ENCODE peak calls at places on chromosome 9, in five cellular contexts. R is lower leg skin, F is uterus, K is tibial nerve, A is body of pancreas. C is an unnamed sample.

GRCh38 chr9:134965421-134965820 is 47.7 kb upstream of the FCN1 start:
- DNase-seq in K (no peak), F (no peak), R (no peak), A (no peak), C (no peak)

GRCh38 chr9:20692554-20692953 is 8.5 kb downstream of the FOCAD start:
- DNase-seq in F (no peak), A (no peak), R (no peak), K (no peak), C (no peak)

GRCh38 chr9:137582286-137582860 is 3.6 kb upstream of the DPH7 start:
- DNase-seq in F (no peak), R (no peak), K (no peak), A (peak), C (peak)

GRCh38 chr9:23683021-23683431 is 143.0 kb downstream of the ELAVL2 start:
- DNase-seq in R (no peak), A (no peak), F (no peak), K (no peak), C (no peak)

GRCh38 chr9:108213516-108213915 is 642.3 kb downstream of the ACTL7B start:
- DNase-seq in F (no peak), R (no peak), K (no peak), A (no peak), C (no peak)

GRCh38 chr9:83451308-83451707 is 86.9 kb downstream of the FRMD3 start:
- DNase-seq in A (no peak), K (no peak), R (no peak), F (no peak), C (no peak)

GRCh38 chr9:136572003-136572595 is 26.3 kb upstream of the NOTCH1 start:
- DNase-seq in A (no peak), R (no peak), F (no peak), K (no peak), C (peak)

GRCh38 chr9:6557883-6558282 is 87.6 kb downstream of the GLDC start:
- DNase-seq in A (no peak), R (no peak), F (no peak), K (no peak), C (no peak)

GRCh38 chr9:91835632-91836031 is 114.4 kb downstream of the ROR2 start:
- DNase-seq in R (no peak), F (no peak), K (no peak), A (no peak), C (no peak)

GRCh38 chr9:93578844-93579243 is 2.5 kb downstream of the PHF2 start:
- DNase-seq in R (no peak), A (no peak), F (no peak), K (no peak), C (no peak)

GRCh38 chr9:135850737-135851136 is 56.6 kb downstream of the CAMSAP1 start:
- DNase-seq in A (no peak), K (no peak), R (no peak), F (no peak), C (no peak)

GRCh38 chr9:109537288-109537687 is 39.2 kb upstream of the PTPN3 start:
- DNase-seq in K (no peak), A (no peak), F (no peak), R (no peak), C (no peak)

GRCh38 chr9:87239312-87239711 is 258.4 kb upstream of the DAPK1 start:
- DNase-seq in F (no peak), A (no peak), K (no peak), R (no peak), C (no peak)

GRCh38 chr9:95742821-95743220 is 132.7 kb upstream of the ERCC6L2 start:
- DNase-seq in R (no peak), K (no peak), F (no peak), A (no peak), C (no peak)

GRCh38 chr9:21244841-21245240 is 5.0 kb upstream of the IFNA14 start:
- DNase-seq in F (no peak), R (no peak), A (no peak), K (no peak), C (no peak)

GRCh38 chr9:10876333-10876732 is 263.5 kb upstream of the PTPRD start:
- DNase-seq in R (no peak), F (no peak), K (no peak), A (no peak), C (no peak)

GRCh38 chr9:135215571-135216161 is 128.2 kb downstream of the OLFM1 start:
- DNase-seq in R (no peak), A (peak), F (no peak), K (no peak), C (peak)

GRCh38 chr9:94507531-94508258 is 47.2 kb upstream of the PCAT7 start:
- DNase-seq in K (no peak), A (no peak), F (no peak), R (no peak), C (no peak)

GRCh38 chr9:136174779-136175744 is 29.9 kb downstream of the LHX3 start:
- DNase-seq in R (no peak), K (no peak), A (no peak), F (no peak), C (no peak)

GRCh38 chr9:79799691-79800345 is 228.1 kb downstream of the TLE4 start:
- DNase-seq in K (no peak), R (no peak), F (no peak), A (no peak), C (peak)

GRCh38 chr9:70835323-70835722 is 286.1 kb downstream of the TRPM3 start:
- DNase-seq in R (no peak), F (no peak), K (no peak), A (no peak), C (no peak)

GRCh38 chr9:131627846-131628820 is 82.8 kb downstream of the PRRT1B start:
- DNase-seq in F (no peak), K (no peak), R (no peak), A (peak), C (peak)

GRCh38 chr9:129107651-129108050 is 2.9 kb downstream of the CRAT start:
- DNase-seq in K (no peak), R (no peak), A (no peak), F (no peak), C (no peak)

GRCh38 chr9:129109504-129109903 is 1.1 kb downstream of the CRAT start:
- DNase-seq in F (peak), A (no peak), K (peak), R (peak), C (no peak)

GRCh38 chr9:129109952-129110739 is 447 bp downstream of the CRAT start:
- DNase-seq in F (peak), A (no peak), K (peak), R (peak), C (peak)

GRCh38 chr9:129108083-129108804 is 2.3 kb downstream of the CRAT start:
- DNase-seq in R (no peak), F (no peak), A (no peak), K (no peak), C (no peak)

DNA sequence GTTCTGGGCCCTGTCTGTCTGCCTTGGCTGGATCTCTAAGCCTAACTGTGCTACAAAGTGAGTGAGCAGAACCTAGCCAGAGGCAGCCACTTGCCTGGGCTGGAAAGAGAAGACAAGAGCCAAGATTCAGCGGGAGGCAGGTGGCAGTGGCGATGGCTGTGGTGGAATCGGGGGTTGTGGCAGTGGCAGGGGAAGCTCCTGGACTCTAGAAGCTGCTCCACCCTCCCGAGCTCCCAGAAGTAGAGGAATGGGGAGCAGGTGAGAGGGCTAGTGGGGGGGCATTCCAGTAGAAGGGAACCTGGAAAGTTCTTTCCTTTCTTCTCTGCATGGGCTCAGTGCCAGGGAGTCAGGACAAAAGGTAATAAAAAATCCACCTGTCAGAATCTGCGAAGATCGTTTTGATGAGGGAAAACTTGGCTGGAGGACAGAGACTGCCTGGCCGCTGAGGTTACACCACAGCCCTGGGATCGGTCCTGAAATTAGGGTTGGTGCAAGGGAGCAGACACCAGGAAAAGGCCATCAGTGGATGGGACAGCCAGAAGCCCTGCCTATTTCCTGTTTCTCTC is 1.7 kb downstream of the CRAT start:
- DNase-seq in F (peak), A (peak), K (no peak), R (peak), C (peak)
- TF ChIP-seq POLR2A in F (no peak), A (no peak), K (no peak), R (no peak), C (no peak)

GRCh38 chr9:114240216-114240615 is 82.7 kb upstream of the ORM1 start:
- DNase-seq in R (no peak), A (no peak), K (no peak), F (no peak), C (no peak)

GRCh38 chr9:114246558-114246957 is 76.3 kb upstream of the ORM1 start:
- DNase-seq in A (no peak), K (no peak), R (no peak), F (no peak), C (no peak)

GRCh38 chr9:114244570-114244969 is 78.3 kb upstream of the ORM1 start:
- DNase-seq in A (no peak), K (no peak), R (no peak), F (no peak), C (no peak)

GRCh38 chr9:114240647-114241558 is 82.0 kb upstream of the ORM1 start:
- DNase-seq in R (no peak), K (no peak), A (no peak), F (no peak), C (no peak)

GRCh38 chr9:114243240-114243639 is 79.7 kb upstream of the ORM1 start:
- DNase-seq in A (no peak), K (no peak), F (no peak), R (no peak), C (no peak)
- TF ChIP-seq CTCF in A (no peak), K (no peak), F (no peak), R (no peak), C (no peak)

DNA sequence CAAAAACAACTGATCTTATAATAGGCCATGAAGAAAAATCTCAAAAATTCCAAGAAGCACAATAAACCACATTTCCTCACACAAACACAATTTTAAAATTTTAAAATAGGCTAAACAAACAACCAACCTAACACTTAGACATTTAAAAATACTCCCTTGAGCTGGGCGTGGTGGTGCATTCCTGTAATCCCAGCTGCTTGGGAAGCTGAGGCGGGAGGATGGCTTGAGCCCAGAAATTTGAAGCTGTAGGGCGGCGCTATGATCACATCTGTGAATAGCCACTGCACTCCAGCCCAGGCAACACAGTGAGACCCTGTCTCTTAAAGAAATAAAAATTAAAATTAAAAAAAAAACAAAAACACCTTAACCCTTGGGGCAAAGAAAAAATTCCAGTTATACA is 36.9 kb upstream of the TESK1 start:
- DNase-seq in R (no peak), F (no peak), A (no peak), K (no peak), C (no peak)
- H3K4me3 ChIP-seq in R (no peak), F (no peak), A (no peak), K (no peak), C (no peak)

DNA sequence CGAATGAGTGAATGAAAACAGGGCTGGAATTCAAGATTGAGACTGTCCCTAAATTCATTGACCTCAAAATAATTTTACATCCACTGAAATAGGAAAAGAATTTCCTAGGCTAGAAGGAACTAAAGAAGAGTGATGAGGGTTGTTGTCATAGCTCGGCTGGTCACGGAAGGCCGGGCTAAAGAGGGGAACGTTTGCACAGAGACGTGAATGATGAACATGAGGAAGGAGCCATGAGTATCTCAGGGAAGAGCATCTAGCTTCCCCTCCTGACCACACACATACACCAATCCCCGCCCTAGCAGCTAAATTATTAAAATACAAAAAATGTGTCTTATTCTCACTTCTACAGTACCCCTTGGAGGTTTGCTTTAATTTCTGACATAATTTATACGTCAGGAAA is 124.4 kb upstream of the ABCA1 start:
- DNase-seq in R (no peak), K (no peak), F (no peak), A (no peak), C (no peak)
- TF ChIP-seq POLR2A in R (no peak), K (no peak), F (no peak), A (no peak), C (no peak)

GRCh38 chr9:99234618-99235017 is 12.5 kb downstream of the SEC61B start:
- DNase-seq in K (no peak), R (no peak), F (no peak), A (no peak), C (no peak)

GRCh38 chr9:99235069-99235468 is 13.0 kb downstream of the SEC61B start:
- DNase-seq in R (no peak), F (no peak), A (no peak), K (no peak), C (no peak)

GRCh38 chr9:99237356-99237755 is 15.3 kb downstream of the SEC61B start:
- DNase-seq in K (no peak), A (peak), F (no peak), R (no peak), C (no peak)

GRCh38 chr9:99235874-99236627 is 14.0 kb downstream of the SEC61B start:
- DNase-seq in R (no peak), F (no peak), K (no peak), A (no peak), C (no peak)

DNA sequence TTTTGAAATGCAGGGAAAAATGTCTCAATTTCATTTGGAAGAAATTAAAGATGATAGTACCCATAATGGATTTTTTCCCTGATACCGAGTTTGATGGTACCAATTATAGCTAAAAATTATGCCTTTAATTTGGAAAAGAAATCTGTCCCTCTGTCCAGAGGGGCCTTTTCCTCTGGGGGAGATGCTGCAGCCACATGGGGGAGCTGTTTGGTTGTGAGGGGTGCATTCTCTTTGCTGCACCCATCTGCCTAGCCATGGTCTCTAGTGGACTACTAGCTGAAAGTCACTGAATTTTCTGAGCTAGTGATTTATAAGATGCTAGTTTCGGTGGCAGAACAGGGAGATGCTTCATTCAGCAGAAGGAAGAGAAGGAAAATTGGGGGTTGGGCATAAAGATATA is 9.6 kb downstream of the SEC61B start:
- DNase-seq in K (no peak), R (no peak), A (peak), F (no peak), C (no peak)
- TF ChIP-seq CTCF in K (no peak), R (no peak), A (no peak), F (no peak), C (peak)

DNA sequence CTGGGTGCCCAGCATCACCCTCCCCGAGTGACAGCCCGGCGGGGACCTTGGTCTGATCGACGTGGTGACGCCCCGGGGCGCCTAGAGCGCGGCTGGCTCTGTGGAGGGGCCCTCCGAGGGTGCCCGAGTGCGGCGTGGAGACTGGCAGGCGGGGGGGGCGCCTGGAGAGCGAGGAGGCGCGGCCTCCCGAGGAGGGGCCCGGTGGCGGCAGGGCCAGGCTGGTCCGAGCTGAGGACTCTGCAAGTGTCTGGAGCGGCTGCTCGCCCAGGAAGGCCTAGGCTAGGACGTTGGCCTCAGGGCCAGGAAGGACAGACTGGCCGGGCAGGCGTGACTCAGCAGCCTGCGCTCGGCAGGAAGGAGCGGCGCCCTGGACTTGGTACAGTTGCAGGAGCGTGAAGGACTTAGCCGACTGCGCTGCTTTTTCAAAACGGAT is 1.3 kb downstream of the GADD45G start:
- DNase-seq in K (peak), R (peak), A (peak), F (peak), C (peak)
- H3K4me3 ChIP-seq in K (peak), R (no peak), A (peak), F (peak), C (peak)

GRCh38 chr9:1495282-1495681 is 445.1 kb downstream of the DMRT2 start:
- DNase-seq in A (no peak), F (no peak), K (no peak), R (no peak), C (no peak)
- TF ChIP-seq POLR2A in A (no peak), F (no peak), K (no peak), R (no peak), C (no peak)

C was measured in thyroid gland.